ENCODE peak calls at places on chromosome 6, in six cellular contexts. Y is RWPE2; Q is pancreas; X is CD8-positive, alpha-beta T cell; I is transverse colon; H is thoracic aorta. A is an unnamed sample.

GRCh38 chr6:152220785-152221184 is 413.3 kb downstream of the ESR1 start:
- DNase-seq in Y (no peak), I (no peak), H (no peak), Q (no peak), X (no peak), A (no peak)

GRCh38 chr6:33904050-33904827 is 100.4 kb upstream of the MLN start:
- DNase-seq in H (no peak), Y (no peak), I (peak; percentile 48), Q (no peak), X (peak; percentile 80), A (no peak)

GRCh38 chr6:21739241-21739640 is 145.7 kb downstream of the SOX4 start:
- DNase-seq in I (no peak), Y (no peak), Q (no peak), X (no peak), H (no peak), A (no peak)

GRCh38 chr6:89353118-89353556 is 615 bp upstream of the UBE2J1 start:
- DNase-seq in Y (no peak), Q (no peak), I (no peak), H (no peak), X (no peak), A (no peak)

GRCh38 chr6:150881911-150882481 is 16.5 kb downstream of the MTHFD1L start:
- DNase-seq in Q (no peak), H (peak; percentile 20), X (no peak), I (no peak), Y (peak; percentile 69), A (peak; percentile 54)

GRCh38 chr6:165827190-165827518 is 164.1 kb upstream of the PDE10A start:
- DNase-seq in X (no peak), I (no peak), Y (no peak), Q (no peak), H (no peak), A (no peak)

GRCh38 chr6:116676021-116676420 is 5.0 kb upstream of the KPNA5 start:
- DNase-seq in I (no peak), Y (no peak), H (no peak), Q (no peak), X (no peak), A (no peak)

GRCh38 chr6:111427341-111428116 is 55.5 kb downstream of the REV3L start:
- DNase-seq in X (no peak), I (no peak), Y (no peak), Q (no peak), H (no peak), A (no peak)

GRCh38 chr6:127481628-127482027 is 22.4 kb upstream of the KIAA0408 start:
- DNase-seq in Y (no peak), Q (no peak), I (no peak), X (no peak), H (no peak), A (no peak)

GRCh38 chr6:25354078-25354940 is 75.1 kb downstream of the CARMIL1 start:
- DNase-seq in H (no peak), Y (no peak), X (no peak), I (no peak), Q (no peak), A (no peak)

GRCh38 chr6:157430834-157431233 is 49.8 kb downstream of the ZDHHC14 start:
- DNase-seq in Q (no peak), H (no peak), I (no peak), Y (no peak), X (no peak), A (no peak)

GRCh38 chr6:106562001-106562400 is 67.3 kb downstream of the RTN4IP1 start:
- DNase-seq in Y (no peak), X (no peak), Q (no peak), H (no peak), I (no peak), A (no peak)

GRCh38 chr6:160428818-160429744 is 80.9 kb downstream of the SLC22A3 start:
- DNase-seq in X (no peak), H (no peak), Q (no peak), Y (no peak), I (no peak), A (no peak)

GRCh38 chr6:138692978-138693909 is 80.3 kb upstream of the CCDC28A start:
- DNase-seq in X (peak; percentile 55), Q (peak; percentile 82), I (peak; percentile 84), Y (peak; percentile 85), H (no peak), A (peak; percentile 39)

GRCh38 chr6:41039060-41039998 is at the start of gene UNC5CL:
- DNase-seq in Y (no peak), Q (peak; percentile 78), H (no peak), X (peak; percentile 61), I (peak; percentile 73), A (no peak)

GRCh38 chr6:157087974-157088373 is 235.3 kb downstream of the TMEM242 start:
- DNase-seq in X (no peak), H (no peak), Y (no peak), I (no peak), Q (no peak), A (no peak)

GRCh38 chr6:81228912-81229540 is 523.5 kb downstream of the TENT5A start:
- DNase-seq in I (no peak), X (no peak), H (no peak), Y (no peak), Q (no peak), A (no peak)

GRCh38 chr6:23498013-23498412 is 628.0 kb upstream of the NRSN1 start:
- DNase-seq in Q (no peak), H (no peak), Y (no peak), X (no peak), I (no peak), A (no peak)
- H3K4me3 ChIP-seq in Q (no peak overlapping the region), H (no peak overlapping the region), Y (no peak overlapping the region), X (no peak overlapping the region), I (no peak overlapping the region), A (no peak overlapping the region)

GRCh38 chr6:158561247-158561884 is 1.5 kb downstream of the TMEM181 start:
- DNase-seq in Q (peak; percentile 55), Y (no peak), I (no peak), H (no peak), X (no peak), A (no peak)
- H3K27ac ChIP-seq in Q (peak overlapping the region; percentile 95), Y (no peak overlapping the region), I (peak overlapping the region; percentile 97), H (no peak overlapping the region), X (no peak overlapping the region), A (no peak overlapping the region)

DNA sequence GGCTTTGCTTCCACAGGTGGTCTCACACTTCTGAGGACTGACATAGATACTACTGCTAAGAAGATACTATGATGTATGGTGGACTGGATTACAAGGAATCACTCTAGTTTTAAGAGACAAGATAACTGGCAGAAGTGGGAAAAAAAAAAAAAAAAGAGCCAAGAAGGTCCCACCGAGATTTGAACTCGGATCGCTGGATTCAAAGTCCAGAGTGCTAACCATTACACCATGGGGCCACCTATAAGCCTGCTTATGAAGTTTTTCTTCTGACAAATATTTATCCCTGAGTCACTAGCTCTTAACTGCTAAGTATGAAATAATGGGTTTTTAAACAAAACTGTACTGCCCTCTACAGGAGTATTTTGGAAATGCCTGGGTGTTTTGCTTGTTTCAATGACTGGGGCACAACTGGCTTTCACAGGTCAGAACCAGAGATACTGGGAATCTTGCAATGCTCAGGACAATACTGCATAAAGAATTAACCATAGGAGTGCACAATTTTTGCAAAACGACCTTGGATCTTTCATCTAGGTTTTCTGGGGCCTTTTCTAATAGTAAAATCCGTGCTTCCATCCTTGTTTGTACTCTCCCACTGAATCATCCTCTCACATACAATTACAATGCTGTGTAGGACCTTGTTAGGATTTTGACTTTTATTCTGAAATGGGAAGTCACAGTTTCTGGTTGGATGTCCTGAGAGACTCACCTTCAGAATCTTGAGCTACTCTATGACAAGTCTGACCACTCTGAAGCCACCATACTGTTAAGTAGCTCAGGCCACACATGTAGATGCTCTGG is 116.3 kb downstream of the OR2B2 start:
- DNase-seq in X (no peak), I (no peak), Y (no peak), Q (no peak), H (no peak), A (peak; percentile 74)
- H3K4me3 ChIP-seq in X (no peak overlapping the region), I (no peak overlapping the region), Y (no peak overlapping the region), Q (no peak overlapping the region), H (no peak overlapping the region), A (no peak overlapping the region)

GRCh38 chr6:31752739-31753319 is 9.6 kb upstream of the SAPCD1 start:
- DNase-seq in I (no peak), Y (no peak), X (no peak), Q (no peak), H (no peak), A (no peak)
- H3K27ac ChIP-seq in I (no peak overlapping the region), Y (no peak overlapping the region), X (no peak overlapping the region), Q (no peak overlapping the region), H (no peak overlapping the region), A (no peak overlapping the region)

GRCh38 chr6:100163035-100163434 is 169.0 kb upstream of the MCHR2 start:
- DNase-seq in Y (no peak), Q (no peak), I (no peak), H (no peak), X (no peak), A (no peak)
- H3K4me3 ChIP-seq in Y (no peak overlapping the region), Q (no peak overlapping the region), I (no peak overlapping the region), H (no peak overlapping the region), X (no peak overlapping the region), A (no peak overlapping the region)

DNA sequence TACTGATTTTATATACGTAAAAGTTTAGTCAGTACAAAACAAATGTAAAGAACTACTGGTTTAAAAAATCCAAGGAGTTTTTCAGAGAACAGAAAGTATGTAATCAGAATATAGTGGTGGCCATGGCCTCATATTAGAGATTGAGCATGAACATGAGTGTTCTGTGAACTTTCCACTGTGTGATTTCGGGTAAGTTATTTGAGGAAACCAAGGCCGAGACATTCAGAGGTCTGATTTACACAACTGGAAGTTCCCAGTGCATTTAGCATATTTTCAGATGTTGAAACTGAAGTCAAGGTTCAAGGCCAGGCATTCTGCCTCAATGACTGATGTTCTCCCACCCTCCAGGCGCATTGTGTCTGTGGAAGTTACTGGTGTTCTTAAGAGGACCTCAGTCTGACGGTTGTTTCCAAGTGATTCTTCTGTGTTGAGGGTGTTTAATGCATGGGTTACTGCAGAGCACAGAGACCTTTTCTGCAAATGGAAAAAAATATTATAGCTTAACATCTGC is 26.2 kb downstream of the RNF144B start:
- DNase-seq in X (no peak), I (no peak), Y (no peak), Q (no peak), H (no peak), A (no peak)
- H3K27ac ChIP-seq in X (no peak overlapping the region), I (no peak overlapping the region), Y (no peak overlapping the region), Q (no peak overlapping the region), H (no peak overlapping the region), A (no peak overlapping the region)

DNA sequence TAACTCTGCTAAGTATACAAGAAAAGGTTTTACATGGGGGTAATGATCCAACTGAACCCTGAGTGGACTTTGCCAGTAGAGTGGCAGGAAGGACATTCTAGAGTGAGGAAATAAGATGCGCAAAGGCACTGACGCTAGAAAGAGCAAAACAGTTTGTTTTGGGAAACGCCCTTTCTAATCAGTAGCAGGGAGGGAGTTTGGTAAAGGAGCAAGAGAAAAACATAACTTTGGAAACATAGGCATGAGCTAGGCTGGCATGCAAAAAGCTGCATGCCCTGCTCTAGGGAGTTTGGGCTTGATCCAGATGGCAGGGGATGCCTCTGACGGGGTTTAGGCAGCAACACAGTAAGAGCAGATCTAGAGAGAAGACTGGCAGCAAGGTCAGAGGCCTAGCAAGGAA is 135.2 kb downstream of the DST start:
- DNase-seq in I (no peak), Y (no peak), Q (no peak), H (no peak), X (no peak), A (no peak)
- H3K4me3 ChIP-seq in I (no peak overlapping the region), Y (no peak overlapping the region), Q (no peak overlapping the region), H (no peak overlapping the region), X (no peak overlapping the region), A (no peak overlapping the region)